ENCODE peak calls at places on chromosome 10, in four cellular contexts. One of them, this sample, is unnamed.

GRCh38 chr10:104548090-104548489 is 93.0 kb upstream of the SORCS3 start:
- DNase-seq in H1: peak
- DNase-seq in IMR-90: peak
- DNase-seq in mesendoderm: peak
- DNase-seq in this sample: no peak

GRCh38 chr10:77532068-77532467 is 105.5 kb downstream of the KCNMA1 start:
- DNase-seq in mesendoderm: no peak
- DNase-seq in H1: no peak
- DNase-seq in IMR-90: peak
- DNase-seq in this sample: no peak

GRCh38 chr10:19945275-19945674 is 129.0 kb downstream of the PLXDC2 start:
- DNase-seq in mesendoderm: no peak
- DNase-seq in H1: no peak
- DNase-seq in IMR-90: no peak
- DNase-seq in this sample: no peak

GRCh38 chr10:85995791-85996190 is 370.8 kb downstream of the GRID1 start:
- DNase-seq in H1: no peak
- DNase-seq in IMR-90: peak
- DNase-seq in mesendoderm: peak
- DNase-seq in this sample: no peak

GRCh38 chr10:69807122-69807521 is 5.4 kb downstream of the COL13A1 start:
- DNase-seq in H1: no peak
- DNase-seq in mesendoderm: no peak
- DNase-seq in IMR-90: peak
- DNase-seq in this sample: no peak

GRCh38 chr10:113052076-113052830 is 102.2 kb downstream of the TCF7L2 start:
- DNase-seq in H1: no peak
- DNase-seq in mesendoderm: peak
- DNase-seq in IMR-90: no peak
- DNase-seq in this sample: no peak

GRCh38 chr10:111261066-111261465 is 184.2 kb downstream of the ADRA2A start:
- DNase-seq in mesendoderm: peak
- DNase-seq in IMR-90: no peak
- DNase-seq in H1: no peak
- DNase-seq in this sample: no peak

GRCh38 chr10:126425051-126425450 is 36.8 kb upstream of the ADAM12 start:
- DNase-seq in mesendoderm: no peak
- DNase-seq in IMR-90: no peak
- DNase-seq in H1: no peak
- DNase-seq in this sample: no peak

GRCh38 chr10:67853512-67853911 is 15.5 kb upstream of the DNAJC12 start:
- DNase-seq in H1: no peak
- DNase-seq in mesendoderm: no peak
- DNase-seq in IMR-90: no peak
- DNase-seq in this sample: no peak

GRCh38 chr10:115093286-115093775 is at the start of gene ATRNL1:
- DNase-seq in mesendoderm: peak
- DNase-seq in IMR-90: no peak
- DNase-seq in H1: peak
- DNase-seq in this sample: no peak

GRCh38 chr10:43202224-43202656 is 64.0 kb downstream of the CSGALNACT2 start:
- DNase-seq in H1: peak
- DNase-seq in mesendoderm: peak
- DNase-seq in IMR-90: no peak
- DNase-seq in this sample: peak

GRCh38 chr10:119377905-119378736 is 164.4 kb downstream of the RGS10 start:
- DNase-seq in H1: no peak
- DNase-seq in mesendoderm: no peak
- DNase-seq in IMR-90: no peak
- DNase-seq in this sample: no peak

GRCh38 chr10:93138113-93138870 is 64.6 kb downstream of the CYP26A1 start:
- DNase-seq in H1: no peak
- DNase-seq in IMR-90: no peak
- DNase-seq in mesendoderm: no peak
- DNase-seq in this sample: no peak

GRCh38 chr10:132111121-132111731 is 45.5 kb downstream of the JAKMIP3 start:
- DNase-seq in H1: peak
- DNase-seq in mesendoderm: no peak
- DNase-seq in IMR-90: no peak
- DNase-seq in this sample: no peak

GRCh38 chr10:131933016-131933694 is 32.3 kb downstream of the PPP2R2D start:
- DNase-seq in IMR-90: no peak
- DNase-seq in H1: no peak
- DNase-seq in mesendoderm: no peak
- DNase-seq in this sample: no peak

GRCh38 chr10:33010132-33011037 is 52.4 kb upstream of the ITGB1 start:
- DNase-seq in H1: no peak
- DNase-seq in mesendoderm: peak
- DNase-seq in IMR-90: peak
- DNase-seq in this sample: peak

GRCh38 chr10:124799196-124799595 is 2.4 kb upstream of the ABRAXAS2 start:
- DNase-seq in H1: no peak
- DNase-seq in mesendoderm: peak
- DNase-seq in IMR-90: no peak
- DNase-seq in this sample: no peak

GRCh38 chr10:359762-360161 is 224.5 kb downstream of the ZMYND11 start:
- DNase-seq in H1: no peak
- DNase-seq in mesendoderm: no peak
- DNase-seq in IMR-90: no peak
- DNase-seq in this sample: no peak

GRCh38 chr10:359093-359492 is 223.8 kb downstream of the ZMYND11 start:
- DNase-seq in IMR-90: no peak
- DNase-seq in mesendoderm: no peak
- DNase-seq in H1: no peak
- DNase-seq in this sample: no peak

GRCh38 chr10:361203-362135 is 226.2 kb downstream of the ZMYND11 start:
- DNase-seq in H1: no peak
- DNase-seq in IMR-90: no peak
- DNase-seq in mesendoderm: no peak
- DNase-seq in this sample: no peak

GRCh38 chr10:363152-363551 is 227.9 kb downstream of the ZMYND11 start:
- DNase-seq in H1: no peak
- DNase-seq in IMR-90: no peak
- DNase-seq in mesendoderm: no peak
- DNase-seq in this sample: no peak

GRCh38 chr10:360653-361052 is 225.4 kb downstream of the ZMYND11 start:
- DNase-seq in IMR-90: no peak
- DNase-seq in H1: no peak
- DNase-seq in mesendoderm: no peak
- DNase-seq in this sample: no peak
- H4K5ac ChIP-seq in IMR-90: no peak
- H4K5ac ChIP-seq in H1: no peak
- H4K5ac ChIP-seq in mesendoderm: no peak
- H4K5ac ChIP-seq in this sample: no peak

DNA sequence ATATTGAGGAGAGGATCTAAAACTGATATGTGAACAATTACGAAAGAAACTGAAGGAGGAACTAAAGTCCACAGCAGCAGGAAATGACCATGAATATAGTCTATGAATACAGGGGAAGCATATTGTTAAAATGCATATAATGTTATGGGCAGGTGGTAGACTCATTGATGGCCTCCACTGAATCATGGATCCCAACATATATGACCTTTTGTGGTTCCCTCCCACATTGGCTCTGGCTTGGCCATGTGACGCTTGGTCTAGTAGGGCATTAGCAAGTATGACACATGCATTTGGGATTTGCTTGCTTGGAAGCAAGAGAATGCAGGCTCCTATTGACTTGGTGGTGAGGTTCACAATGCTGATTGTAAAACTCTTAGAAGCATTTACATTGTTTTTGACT is 55.2 kb upstream of the RAB18 start:
- DNase-seq in IMR-90: peak
- DNase-seq in H1: no peak
- DNase-seq in mesendoderm: peak
- DNase-seq in this sample: no peak
- H4K5ac ChIP-seq in IMR-90: no peak
- H4K5ac ChIP-seq in H1: no peak
- H4K5ac ChIP-seq in mesendoderm: no peak
- H4K5ac ChIP-seq in this sample: no peak

GRCh38 chr10:58350619-58351323 is 16.0 kb downstream of the UBE2D1 start:
- DNase-seq in IMR-90: peak
- DNase-seq in mesendoderm: no peak
- DNase-seq in H1: no peak
- DNase-seq in this sample: no peak
- H4K5ac ChIP-seq in IMR-90: no peak
- H4K5ac ChIP-seq in mesendoderm: no peak
- H4K5ac ChIP-seq in H1: no peak
- H4K5ac ChIP-seq in this sample: no peak

DNA sequence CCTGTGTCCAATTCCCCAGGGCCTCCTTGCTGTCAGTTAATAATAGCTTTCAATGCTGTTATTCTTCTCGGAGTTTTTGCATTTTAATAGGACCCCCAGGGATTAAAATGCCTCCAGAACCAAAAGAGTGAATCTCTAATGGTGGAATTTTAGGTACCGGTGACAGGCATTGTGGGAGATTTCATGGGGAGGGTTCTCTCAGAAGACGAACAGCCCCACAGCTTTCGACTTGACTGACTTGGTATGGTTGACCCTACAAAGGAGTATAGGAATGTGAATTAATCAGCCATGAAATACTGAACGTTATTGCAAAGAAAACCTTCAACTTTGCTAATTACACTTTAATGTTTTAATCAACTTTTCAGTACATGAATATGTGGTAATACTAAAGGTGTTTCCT is 206.3 kb upstream of the FZD8 start:
- DNase-seq in IMR-90: no peak
- DNase-seq in H1: no peak
- DNase-seq in mesendoderm: no peak
- DNase-seq in this sample: no peak
- H4K5ac ChIP-seq in IMR-90: no peak
- H4K5ac ChIP-seq in H1: no peak
- H4K5ac ChIP-seq in mesendoderm: no peak
- H4K5ac ChIP-seq in this sample: no peak

DNA sequence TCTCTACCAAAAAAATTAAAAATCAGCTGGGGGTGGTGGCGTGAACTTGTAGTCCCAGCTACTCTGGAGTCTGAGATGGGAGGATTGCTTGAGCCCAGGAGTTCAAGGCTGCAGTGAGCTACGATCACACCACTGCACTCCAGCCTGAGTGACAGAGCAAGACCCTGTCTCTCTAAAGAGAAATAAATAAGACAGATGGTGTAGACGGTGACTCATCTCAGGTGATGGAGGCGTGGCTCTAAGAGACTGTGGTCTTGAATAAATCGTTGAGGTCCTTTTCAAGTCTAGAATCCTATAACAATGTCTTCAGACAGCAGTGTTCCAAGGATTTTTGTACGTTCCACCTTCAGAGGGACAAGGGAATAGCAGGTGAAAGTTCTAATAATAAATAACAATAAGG is 53.8 kb upstream of the PFKFB3 start:
- DNase-seq in H1: no peak
- DNase-seq in IMR-90: no peak
- DNase-seq in mesendoderm: peak
- DNase-seq in this sample: no peak
- H4K5ac ChIP-seq in H1: no peak
- H4K5ac ChIP-seq in IMR-90: no peak
- H4K5ac ChIP-seq in mesendoderm: no peak
- H4K5ac ChIP-seq in this sample: no peak